ENCODE peak calls at places on chromosomes 11 and 22, in five cellular contexts. Y is midbrain, Q is CMK, Z is GDM1, V is thoracic aorta. U is an unnamed sample.

GRCh38 chr11:1563697-1564534 is 8.2 kb downstream of the DUSP8 start:
- DNase-seq in Y (no peak), Q (no peak), Z (no peak), V (no peak), U (no peak)

GRCh38 chr11:6401439-6401838 is 11.2 kb downstream of the SMPD1 start:
- DNase-seq in Y (no peak), Q (no peak), Z (no peak), V (no peak), U (no peak)

GRCh38 chr11:18727499-18728236 is 1.7 kb upstream of the IGSF22 start:
- DNase-seq in Y (peak; percentile 11), Q (peak; percentile 22), Z (peak; percentile 39), V (no peak), U (no peak)

GRCh38 chr11:30488304-30488998 is 97.7 kb downstream of the MPPED2 start:
- DNase-seq in Y (no peak), Q (no peak), Z (no peak), V (no peak), U (no peak)

GRCh38 chr11:125446279-125446678 is 49.8 kb downstream of the FEZ1 start:
- DNase-seq in Y (no peak), Q (no peak), Z (no peak), V (no peak), U (no peak)

GRCh38 chr22:34950480-34950879 is 115.5 kb upstream of the ISX start:
- DNase-seq in Y (no peak), Q (no peak), Z (no peak), V (no peak), U (no peak)

GRCh38 chr11:27475622-27476021 is 3.0 kb upstream of the LGR4 start:
- DNase-seq in Y (no peak), Q (no peak), Z (no peak), V (no peak), U (no peak)

GRCh38 chr11:47051217-47051616 is 114.7 kb downstream of the CSTPP1 start:
- DNase-seq in Y (no peak), Q (no peak), Z (no peak), V (no peak), U (no peak)

GRCh38 chr11:21602734-21603133 is 590.2 kb upstream of the ANO5 start:
- DNase-seq in Y (no peak), Q (no peak), Z (no peak), V (no peak), U (no peak)

GRCh38 chr11:14300661-14301304 is 58.2 kb downstream of the RRAS2 start:
- DNase-seq in Y (peak; percentile 77), Q (peak; percentile 27), Z (no peak), V (peak; percentile 6), U (no peak)

GRCh38 chr22:44660051-44660830 is 41.8 kb upstream of the PRR5 start:
- DNase-seq in Y (no peak), Q (no peak), Z (no peak), V (no peak), U (no peak)

GRCh38 chr11:19093976-19094375 is 23.0 kb upstream of the ZDHHC13 start:
- DNase-seq in Y (no peak), Q (no peak), Z (no peak), V (no peak), U (no peak)

GRCh38 chr11:41836426-41836825 is 377.0 kb upstream of the LRRC4C start:
- DNase-seq in Y (no peak), Q (no peak), Z (no peak), V (no peak), U (no peak)

GRCh38 chr11:14336507-14337503 is 22.2 kb downstream of the RRAS2 start:
- DNase-seq in Y (no peak), Q (no peak), Z (no peak), V (no peak), U (no peak)

GRCh38 chr11:1391165-1392010 is 1.7 kb downstream of the BRSK2 start:
- DNase-seq in Y (no peak), Q (no peak), Z (no peak), V (no peak), U (no peak)